ENCODE peak calls at places on chromosomes 6 and 20, in eight cellular contexts. One of them, this sample, is unnamed.

GRCh38 chr6:163999475-164000125 is 585.1 kb downstream of the QKI start:
- DNase-seq in GM12864: no peak
- DNase-seq in AG09309: no peak
- DNase-seq in psoas muscle: no peak
- DNase-seq in progenitor cell of endocrine pancreas: no peak
- DNase-seq in AG04449: no peak
- DNase-seq in HFFc6: no peak
- DNase-seq in hepatocyte: no peak
- DNase-seq in this sample: peak

GRCh38 chr6:116060572-116061283 is at the start of gene FRK:
- DNase-seq in GM12864: no peak
- DNase-seq in AG09309: no peak
- DNase-seq in psoas muscle: peak
- DNase-seq in progenitor cell of endocrine pancreas: peak
- DNase-seq in AG04449: no peak
- DNase-seq in HFFc6: peak
- DNase-seq in hepatocyte: peak
- DNase-seq in this sample: peak

GRCh38 chr20:32536861-32537656 is 48.1 kb downstream of the NOL4L start:
- DNase-seq in GM12864: no peak
- DNase-seq in AG09309: no peak
- DNase-seq in psoas muscle: peak
- DNase-seq in progenitor cell of endocrine pancreas: peak
- DNase-seq in AG04449: no peak
- DNase-seq in HFFc6: no peak
- DNase-seq in hepatocyte: peak
- DNase-seq in this sample: no peak

GRCh38 chr6:157337766-157338165 is 14.4 kb upstream of the TMEM242 start:
- DNase-seq in GM12864: no peak
- DNase-seq in AG09309: no peak
- DNase-seq in psoas muscle: no peak
- DNase-seq in progenitor cell of endocrine pancreas: no peak
- DNase-seq in AG04449: no peak
- DNase-seq in HFFc6: no peak
- DNase-seq in hepatocyte: no peak
- DNase-seq in this sample: no peak

GRCh38 chr20:45779011-45779915 is 12.4 kb downstream of the WFDC3 start:
- DNase-seq in GM12864: no peak
- DNase-seq in AG09309: peak
- DNase-seq in psoas muscle: peak
- DNase-seq in progenitor cell of endocrine pancreas: no peak
- DNase-seq in AG04449: peak
- DNase-seq in HFFc6: peak
- DNase-seq in hepatocyte: peak
- DNase-seq in this sample: peak

GRCh38 chr6:100665041-100665380 is 200.3 kb upstream of the SIM1 start:
- DNase-seq in GM12864: peak
- DNase-seq in AG09309: no peak
- DNase-seq in psoas muscle: no peak
- DNase-seq in progenitor cell of endocrine pancreas: no peak
- DNase-seq in AG04449: no peak
- DNase-seq in HFFc6: no peak
- DNase-seq in hepatocyte: no peak
- DNase-seq in this sample: no peak

GRCh38 chr6:74891358-74891811 is 314.5 kb downstream of the COL12A1 start:
- DNase-seq in GM12864: no peak
- DNase-seq in AG09309: peak
- DNase-seq in psoas muscle: peak
- DNase-seq in progenitor cell of endocrine pancreas: no peak
- DNase-seq in AG04449: no peak
- DNase-seq in HFFc6: no peak
- DNase-seq in hepatocyte: no peak
- DNase-seq in this sample: no peak

GRCh38 chr6:32968770-32969684 is 633 bp downstream of the BRD2 start:
- DNase-seq in GM12864: no peak
- DNase-seq in AG09309: no peak
- DNase-seq in psoas muscle: peak
- DNase-seq in progenitor cell of endocrine pancreas: peak
- DNase-seq in AG04449: no peak
- DNase-seq in HFFc6: peak
- DNase-seq in hepatocyte: peak
- DNase-seq in this sample: peak

GRCh38 chr20:33859751-33860150 is 48.6 kb downstream of the CHMP4B start:
- DNase-seq in GM12864: no peak
- DNase-seq in AG09309: no peak
- DNase-seq in psoas muscle: no peak
- DNase-seq in progenitor cell of endocrine pancreas: no peak
- DNase-seq in AG04449: no peak
- DNase-seq in HFFc6: no peak
- DNase-seq in hepatocyte: no peak
- DNase-seq in this sample: no peak

GRCh38 chr6:38443341-38443740 is 196.4 kb downstream of the BTBD9 start:
- DNase-seq in GM12864: no peak
- DNase-seq in AG09309: no peak
- DNase-seq in psoas muscle: no peak
- DNase-seq in progenitor cell of endocrine pancreas: no peak
- DNase-seq in AG04449: no peak
- DNase-seq in HFFc6: no peak
- DNase-seq in hepatocyte: no peak
- DNase-seq in this sample: peak

GRCh38 chr6:170293881-170294755 is 3.2 kb upstream of the DLL1 start:
- DNase-seq in GM12864: no peak
- DNase-seq in AG09309: no peak
- DNase-seq in psoas muscle: no peak
- DNase-seq in progenitor cell of endocrine pancreas: no peak
- DNase-seq in AG04449: no peak
- DNase-seq in HFFc6: no peak
- DNase-seq in hepatocyte: no peak
- DNase-seq in this sample: no peak

GRCh38 chr6:116616757-116617093 is 446 bp downstream of the RSPH4A start:
- DNase-seq in GM12864: no peak
- DNase-seq in AG09309: no peak
- DNase-seq in psoas muscle: peak
- DNase-seq in progenitor cell of endocrine pancreas: no peak
- DNase-seq in AG04449: no peak
- DNase-seq in HFFc6: peak
- DNase-seq in hepatocyte: peak
- DNase-seq in this sample: no peak

GRCh38 chr20:34343458-34344255 is 19.4 kb upstream of the ITCH start:
- DNase-seq in GM12864: no peak
- DNase-seq in AG09309: no peak
- DNase-seq in psoas muscle: no peak
- DNase-seq in progenitor cell of endocrine pancreas: no peak
- DNase-seq in AG04449: no peak
- DNase-seq in HFFc6: no peak
- DNase-seq in hepatocyte: peak
- DNase-seq in this sample: no peak

GRCh38 chr6:156189195-156189594 is 588.0 kb upstream of the ARID1B start:
- DNase-seq in GM12864: no peak
- DNase-seq in AG09309: no peak
- DNase-seq in psoas muscle: no peak
- DNase-seq in progenitor cell of endocrine pancreas: no peak
- DNase-seq in AG04449: no peak
- DNase-seq in HFFc6: no peak
- DNase-seq in hepatocyte: no peak
- DNase-seq in this sample: no peak

GRCh38 chr20:1322511-1323245 is 6.3 kb downstream of the SDCBP2 start:
- DNase-seq in GM12864: no peak
- DNase-seq in AG09309: peak
- DNase-seq in psoas muscle: no peak
- DNase-seq in progenitor cell of endocrine pancreas: no peak
- DNase-seq in AG04449: peak
- DNase-seq in HFFc6: peak
- DNase-seq in hepatocyte: peak
- DNase-seq in this sample: peak

GRCh38 chr6:122128445-122128844 is 271.0 kb upstream of the HSF2 start:
- DNase-seq in GM12864: no peak
- DNase-seq in AG09309: no peak
- DNase-seq in psoas muscle: no peak
- DNase-seq in progenitor cell of endocrine pancreas: no peak
- DNase-seq in AG04449: no peak
- DNase-seq in HFFc6: no peak
- DNase-seq in hepatocyte: no peak
- DNase-seq in this sample: no peak

GRCh38 chr6:116419069-116419468 is 42.1 kb upstream of the CALHM6 start:
- DNase-seq in GM12864: no peak
- DNase-seq in AG09309: no peak
- DNase-seq in psoas muscle: no peak
- DNase-seq in progenitor cell of endocrine pancreas: no peak
- DNase-seq in AG04449: no peak
- DNase-seq in HFFc6: peak
- DNase-seq in hepatocyte: no peak
- DNase-seq in this sample: no peak

GRCh38 chr6:71228461-71229041 is 60.1 kb upstream of the OGFRL1 start:
- DNase-seq in GM12864: no peak
- DNase-seq in AG09309: no peak
- DNase-seq in psoas muscle: no peak
- DNase-seq in progenitor cell of endocrine pancreas: no peak
- DNase-seq in AG04449: no peak
- DNase-seq in HFFc6: peak
- DNase-seq in hepatocyte: no peak
- DNase-seq in this sample: peak

GRCh38 chr6:151488226-151488625 is 5.6 kb upstream of the CCDC170 start:
- DNase-seq in GM12864: no peak
- DNase-seq in AG09309: no peak
- DNase-seq in psoas muscle: no peak
- DNase-seq in progenitor cell of endocrine pancreas: no peak
- DNase-seq in AG04449: no peak
- DNase-seq in HFFc6: no peak
- DNase-seq in hepatocyte: no peak
- DNase-seq in this sample: no peak

GRCh38 chr20:46552460-46553420 is 2.3 kb upstream of the OCSTAMP start:
- DNase-seq in GM12864: peak
- DNase-seq in AG09309: no peak
- DNase-seq in psoas muscle: no peak
- DNase-seq in progenitor cell of endocrine pancreas: no peak
- DNase-seq in AG04449: no peak
- DNase-seq in HFFc6: no peak
- DNase-seq in hepatocyte: no peak
- DNase-seq in this sample: no peak

GRCh38 chr20:5033566-5033965 is 32.3 kb upstream of the SLC23A2 start:
- DNase-seq in GM12864: no peak
- DNase-seq in AG09309: no peak
- DNase-seq in psoas muscle: no peak
- DNase-seq in progenitor cell of endocrine pancreas: no peak
- DNase-seq in AG04449: peak
- DNase-seq in HFFc6: peak
- DNase-seq in hepatocyte: no peak
- DNase-seq in this sample: peak

GRCh38 chr6:20632696-20633095 is 98.4 kb downstream of the CDKAL1 start:
- DNase-seq in GM12864: no peak
- DNase-seq in AG09309: no peak
- DNase-seq in psoas muscle: no peak
- DNase-seq in progenitor cell of endocrine pancreas: no peak
- DNase-seq in AG04449: no peak
- DNase-seq in HFFc6: no peak
- DNase-seq in hepatocyte: no peak
- DNase-seq in this sample: no peak

GRCh38 chr20:32605167-32605656 is 20.1 kb upstream of the NOL4L start:
- DNase-seq in GM12864: no peak
- DNase-seq in AG09309: no peak
- DNase-seq in psoas muscle: no peak
- DNase-seq in progenitor cell of endocrine pancreas: no peak
- DNase-seq in AG04449: no peak
- DNase-seq in HFFc6: no peak
- DNase-seq in hepatocyte: peak
- DNase-seq in this sample: no peak

DNA sequence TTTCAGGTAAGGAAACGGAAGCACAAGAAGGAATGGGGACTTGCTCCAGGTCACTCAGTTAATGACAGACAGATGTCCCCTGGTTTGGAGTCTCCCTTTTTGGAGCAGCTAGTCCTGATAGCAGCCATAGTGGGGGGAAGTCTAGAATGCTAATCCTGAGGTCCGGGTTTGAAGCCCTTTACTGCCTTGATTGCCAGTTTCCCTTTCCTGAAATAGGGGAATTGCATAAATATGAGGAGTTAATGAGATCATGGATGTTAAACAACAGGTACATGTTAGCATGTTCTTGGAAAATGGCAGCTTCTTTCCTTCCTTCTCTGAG is 341 bp upstream of the TTPAL start:
- DNase-seq in GM12864: no peak
- DNase-seq in AG09309: no peak
- DNase-seq in psoas muscle: no peak
- DNase-seq in progenitor cell of endocrine pancreas: no peak
- DNase-seq in AG04449: no peak
- DNase-seq in HFFc6: no peak
- DNase-seq in hepatocyte: no peak
- DNase-seq in this sample: no peak
- TF ChIP-seq CTCF in GM12864: no peak
- TF ChIP-seq CTCF in AG09309: no peak
- TF ChIP-seq CTCF in psoas muscle: no peak
- TF ChIP-seq CTCF in progenitor cell of endocrine pancreas: no peak
- TF ChIP-seq CTCF in AG04449: no peak
- TF ChIP-seq CTCF in HFFc6: no peak
- TF ChIP-seq CTCF in hepatocyte: no peak
- TF ChIP-seq CTCF in this sample: no peak

GRCh38 chr20:23350007-23350854 is at the start of gene NXT1:
- DNase-seq in GM12864: peak
- DNase-seq in AG09309: peak
- DNase-seq in psoas muscle: peak
- DNase-seq in progenitor cell of endocrine pancreas: peak
- DNase-seq in AG04449: peak
- DNase-seq in HFFc6: peak
- DNase-seq in hepatocyte: peak
- DNase-seq in this sample: peak
- TF ChIP-seq CTCF in GM12864: peak
- TF ChIP-seq CTCF in AG09309: no peak
- TF ChIP-seq CTCF in psoas muscle: peak
- TF ChIP-seq CTCF in progenitor cell of endocrine pancreas: no peak
- TF ChIP-seq CTCF in AG04449: peak
- TF ChIP-seq CTCF in HFFc6: peak
- TF ChIP-seq CTCF in hepatocyte: no peak
- TF ChIP-seq CTCF in this sample: no peak

GRCh38 chr20:36677422-36677771 is 31.4 kb upstream of the SLA2 start:
- DNase-seq in GM12864: no peak
- DNase-seq in AG09309: no peak
- DNase-seq in psoas muscle: no peak
- DNase-seq in progenitor cell of endocrine pancreas: no peak
- DNase-seq in AG04449: no peak
- DNase-seq in HFFc6: no peak
- DNase-seq in hepatocyte: no peak
- DNase-seq in this sample: no peak
- TF ChIP-seq CTCF in GM12864: no peak
- TF ChIP-seq CTCF in AG09309: no peak
- TF ChIP-seq CTCF in psoas muscle: no peak
- TF ChIP-seq CTCF in progenitor cell of endocrine pancreas: peak
- TF ChIP-seq CTCF in AG04449: no peak
- TF ChIP-seq CTCF in HFFc6: no peak
- TF ChIP-seq CTCF in hepatocyte: no peak
- TF ChIP-seq CTCF in this sample: no peak

DNA sequence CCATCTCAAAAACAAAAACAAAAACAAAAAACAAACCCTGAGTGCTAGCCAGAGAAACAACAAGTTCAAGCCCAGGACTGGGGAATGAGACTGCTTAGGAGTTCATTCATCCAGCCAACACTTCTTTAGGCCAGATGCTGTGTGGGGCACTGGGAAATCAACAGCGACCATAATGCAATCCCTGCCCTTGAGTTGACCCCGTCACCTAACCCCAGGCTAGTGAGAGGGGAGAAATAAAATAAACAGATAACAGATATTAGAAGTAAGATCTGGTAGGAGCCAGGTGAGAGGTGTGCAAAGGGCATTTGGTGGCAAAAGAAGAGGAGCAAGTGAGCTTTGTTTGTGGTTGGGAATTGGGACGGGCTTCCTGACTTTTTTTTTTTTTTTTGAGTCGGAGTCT is 4.9 kb upstream of the RPL10A start:
- DNase-seq in GM12864: no peak
- DNase-seq in AG09309: no peak
- DNase-seq in psoas muscle: no peak
- DNase-seq in progenitor cell of endocrine pancreas: no peak
- DNase-seq in AG04449: no peak
- DNase-seq in HFFc6: no peak
- DNase-seq in hepatocyte: no peak
- DNase-seq in this sample: no peak
- TF ChIP-seq CTCF in GM12864: no peak
- TF ChIP-seq CTCF in AG09309: no peak
- TF ChIP-seq CTCF in psoas muscle: no peak
- TF ChIP-seq CTCF in progenitor cell of endocrine pancreas: no peak
- TF ChIP-seq CTCF in AG04449: no peak
- TF ChIP-seq CTCF in HFFc6: no peak
- TF ChIP-seq CTCF in hepatocyte: no peak
- TF ChIP-seq CTCF in this sample: no peak